ENCODE peak calls at places on chromosomes 12 and 14, in seven cellular contexts. M is HCT116, C is spleen, S is transverse colon, V is sigmoid colon, D is GM12878, F is breast epithelium. U is an unnamed sample.

GRCh38 chr14:102998393-102998792 is 59.0 kb downstream of the CDC42BPB start:
- DNase-seq in M (no peak), C (no peak), S (no peak), V (no peak), D (no peak), F (no peak), U (no peak)

GRCh38 chr12:30779578-30779977 is 24.8 kb upstream of the CAPRIN2 start:
- DNase-seq in M (no peak), C (no peak), S (no peak), V (no peak), D (no peak), F (no peak), U (no peak)

GRCh38 chr12:115303751-115304309 is 619.9 kb upstream of the TBX3 start:
- DNase-seq in M (no peak), C (no peak), S (no peak), V (no peak), D (no peak), F (no peak), U (no peak)

GRCh38 chr12:126361804-126362203 is 1296.6 kb downstream of the AACS start:
- DNase-seq in M (no peak), C (no peak), S (no peak), V (no peak), D (no peak), F (no peak), U (no peak)

GRCh38 chr12:19529933-19530630 is 90.8 kb downstream of the AEBP2 start:
- DNase-seq in M (no peak), C (no peak), S (no peak), V (no peak), D (no peak), F (no peak), U (no peak)

GRCh38 chr14:58331111-58331510 is 32.8 kb downstream of the ARID4A start:
- DNase-seq in M (peak), C (peak), S (peak), V (peak), D (peak), F (peak), U (peak)

GRCh38 chr14:36452850-36453249 is 67.2 kb downstream of the NKX2-1 start:
- DNase-seq in M (no peak), C (no peak), S (no peak), V (no peak), D (no peak), F (no peak), U (no peak)

GRCh38 chr12:7162691-7163114 is 26.8 kb upstream of the PEX5 start:
- DNase-seq in M (peak), C (no peak), S (peak), V (peak), D (no peak), F (no peak), U (peak)

GRCh38 chr14:23719225-23719985 is 83.2 kb downstream of the DHRS2 start:
- DNase-seq in M (no peak), C (no peak), S (no peak), V (no peak), D (no peak), F (no peak), U (no peak)

GRCh38 chr14:104889374-104889755 is 24.3 kb downstream of the CEP170B start:
- DNase-seq in M (no peak), C (no peak), S (no peak), V (peak), D (no peak), F (no peak), U (no peak)

GRCh38 chr12:43210437-43211197 is 341.4 kb downstream of the ADAMTS20 start:
- DNase-seq in M (no peak), C (no peak), S (no peak), V (no peak), D (peak), F (no peak), U (no peak)

GRCh38 chr12:28938581-28939301 is 210.3 kb upstream of the FAR2 start:
- DNase-seq in M (no peak), C (no peak), S (no peak), V (no peak), D (no peak), F (no peak), U (no peak)

GRCh38 chr14:74888164-74889158 is 6.7 kb downstream of the DLST start:
- DNase-seq in M (peak), C (no peak), S (no peak), V (no peak), D (no peak), F (no peak), U (no peak)

GRCh38 chr14:102226356-102227125 is 78.4 kb downstream of the MOK start:
- DNase-seq in M (no peak), C (peak), S (no peak), V (no peak), D (no peak), F (no peak), U (no peak)

GRCh38 chr12:31324116-31324844 is 1.7 kb downstream of the SINHCAF start:
- DNase-seq in M (peak), C (peak), S (peak), V (peak), D (no peak), F (peak), U (peak)

DNA sequence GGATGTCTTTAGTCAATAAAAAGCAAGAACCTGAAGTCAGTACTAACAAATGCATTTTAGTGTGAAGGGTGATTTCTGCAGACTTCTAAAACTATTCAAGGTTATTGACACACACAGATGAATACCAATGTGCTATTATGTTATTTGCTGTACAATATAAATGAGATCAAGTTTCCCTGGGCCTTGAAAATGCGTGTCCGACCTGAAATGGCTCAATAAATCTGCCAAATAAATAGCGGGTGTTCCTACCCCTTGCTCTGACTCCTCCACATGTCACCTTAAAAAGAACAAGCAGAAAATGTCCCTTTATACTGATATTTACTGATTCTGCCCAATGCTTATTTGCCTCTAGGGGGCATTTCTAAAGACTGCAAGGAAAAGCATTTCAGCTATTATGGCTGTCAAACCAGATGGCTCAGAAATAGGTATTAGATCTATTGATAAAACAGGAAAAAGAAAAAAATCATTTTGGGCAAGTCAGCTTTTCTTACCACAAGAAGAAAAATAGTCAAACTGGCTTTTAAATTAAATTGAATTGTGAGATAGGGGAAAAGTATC is 367.3 kb upstream of the KITLG start:
- DNase-seq in M (no peak), C (no peak), S (no peak), V (no peak), D (no peak), F (no peak), U (no peak)
- TF ChIP-seq POLR2A in M (no peak), C (no peak), S (no peak), V (no peak), D (no peak), F (no peak), U (no peak)

DNA sequence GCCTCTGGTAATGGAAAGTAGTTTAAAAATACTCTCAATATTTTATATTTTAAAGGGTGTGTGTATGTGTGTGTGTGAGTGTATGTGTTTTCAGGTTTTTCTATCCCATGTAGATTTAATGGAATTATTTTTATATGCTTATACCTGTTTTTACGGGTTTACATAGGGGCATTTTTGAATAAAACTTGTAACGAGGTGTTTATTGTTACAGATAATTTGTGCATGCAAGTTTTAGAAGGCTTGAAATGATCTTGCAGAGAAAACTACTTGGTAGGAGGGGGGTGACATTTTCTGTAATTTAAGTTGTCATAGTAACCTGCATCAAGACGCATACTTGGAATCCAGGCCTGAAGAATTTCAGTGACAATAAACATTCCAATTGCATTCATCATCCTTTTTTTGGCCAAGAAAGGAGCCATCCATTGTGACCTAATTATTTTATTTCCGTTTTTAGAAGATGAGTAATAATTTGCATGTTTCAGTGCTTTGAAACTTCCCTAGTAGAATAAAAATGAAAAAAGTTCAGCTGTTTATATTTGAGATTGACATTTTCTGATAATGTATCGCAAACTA is 39.0 kb downstream of the RASSF8 start:
- DNase-seq in M (peak), C (no peak), S (no peak), V (no peak), D (no peak), F (no peak), U (no peak)
- H3K27ac ChIP-seq in M (no peak), C (no peak), S (peak), V (peak), D (no peak), F (no peak), U (peak)

GRCh38 chr12:101697930-101698781 is 716 bp downstream of the CHPT1 start:
- DNase-seq in M (no peak), C (peak), S (peak), V (peak), D (no peak), F (peak), U (peak)
- TF ChIP-seq POLR2AphosphoS5 in M (no peak), C (peak), S (peak), V (peak), D (no peak), F (peak), U (peak)

DNA sequence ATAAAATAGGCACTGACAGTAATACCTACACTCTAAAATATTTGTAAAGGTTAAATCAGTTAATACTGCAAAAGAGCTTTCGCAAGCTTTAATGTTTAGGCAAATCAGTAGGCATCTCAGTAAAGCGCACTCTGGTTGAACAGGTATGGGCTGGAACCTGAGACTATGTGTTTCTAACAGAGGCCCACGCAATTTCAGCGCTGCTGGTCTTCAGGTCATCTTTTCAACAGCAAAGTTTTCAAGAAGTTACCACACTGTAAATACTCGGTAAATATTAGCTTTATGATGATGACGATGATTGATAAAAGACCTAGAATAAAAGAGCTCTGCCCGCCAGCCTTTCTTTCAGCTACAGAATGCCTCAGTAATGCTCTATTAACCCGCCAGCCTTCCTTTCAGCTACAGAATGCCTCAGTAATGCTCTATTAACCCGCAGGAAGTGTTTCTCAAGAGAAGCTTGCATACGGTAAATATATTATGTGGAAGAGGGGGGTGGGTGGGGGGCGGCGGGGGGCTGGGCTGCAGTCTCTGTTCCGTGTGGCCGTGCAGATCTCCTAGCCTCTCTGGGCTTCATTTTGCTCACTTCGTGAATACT is 19.7 kb downstream of the LRTM2 start:
- DNase-seq in M (no peak), C (no peak), S (no peak), V (no peak), D (no peak), F (no peak), U (no peak)
- TF ChIP-seq POLR2A in M (no peak), C (no peak), S (no peak), V (no peak), D (no peak), F (no peak), U (no peak)

GRCh38 chr14:50225974-50226297 is 5.4 kb downstream of the SOS2 start:
- DNase-seq in M (no peak), C (no peak), S (no peak), V (no peak), D (no peak), F (no peak), U (no peak)

GRCh38 chr14:50222061-50222613 is 9.2 kb downstream of the SOS2 start:
- DNase-seq in M (no peak), C (no peak), S (no peak), V (no peak), D (no peak), F (no peak), U (no peak)

GRCh38 chr14:50229646-50230045 is 1.7 kb downstream of the SOS2 start:
- DNase-seq in M (no peak), C (no peak), S (no peak), V (no peak), D (no peak), F (no peak), U (no peak)

GRCh38 chr14:50228313-50228712 is 3.1 kb downstream of the SOS2 start:
- DNase-seq in M (no peak), C (no peak), S (no peak), V (no peak), D (no peak), F (no peak), U (no peak)

DNA sequence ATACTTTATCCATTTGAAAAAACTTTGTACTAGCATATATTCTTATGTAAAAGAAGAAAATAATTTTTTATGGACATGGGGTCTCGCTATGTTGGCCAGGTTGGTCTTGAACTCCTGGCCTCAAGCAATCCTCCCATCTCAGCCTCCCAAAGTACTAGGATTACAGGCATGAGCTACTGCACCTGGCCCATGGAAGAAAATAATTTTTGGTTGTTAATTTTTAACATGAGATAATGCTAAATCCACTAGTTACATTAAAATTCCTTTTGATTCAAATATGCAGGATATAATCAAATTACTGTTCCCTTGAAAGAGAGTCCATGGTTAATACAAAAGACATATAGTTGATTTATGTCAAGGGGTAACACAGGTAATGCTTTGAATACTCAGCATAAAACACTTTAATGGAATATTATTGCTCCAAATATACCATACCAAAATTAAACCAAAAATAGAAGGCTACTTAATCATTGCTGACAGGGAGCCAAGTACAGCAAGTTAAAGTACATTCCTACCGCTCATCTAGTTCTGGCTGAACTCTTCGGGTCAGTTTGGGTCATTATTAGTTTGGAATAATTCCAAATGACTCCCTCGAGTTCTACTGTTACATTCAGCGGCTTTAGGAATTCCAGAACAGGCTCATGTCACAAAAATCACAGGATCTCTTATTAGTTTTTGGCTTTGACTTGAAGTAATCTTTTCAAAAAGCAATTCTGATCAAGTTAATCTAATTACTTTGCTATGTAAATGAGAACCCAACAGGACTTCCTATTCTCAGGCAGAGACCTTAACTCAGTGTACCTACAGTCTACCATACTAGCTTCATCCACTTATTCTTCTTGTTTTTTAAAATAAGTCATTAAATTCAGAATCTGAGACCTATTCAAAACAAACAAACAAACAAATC is 6.1 kb downstream of the SOS2 start:
- DNase-seq in M (no peak), C (no peak), S (no peak), V (no peak), D (no peak), F (no peak), U (no peak)
- H3K27ac ChIP-seq in M (no peak), C (peak), S (peak), V (peak), D (no peak), F (peak), U (peak)

U was measured in stomach.